ENCODE peak calls at places on chromosomes 12 and 14, in seven cellular contexts. S is left ventricle myocardium inferior; M is RWPE1; K is transverse colon; O is effector memory CD4-positive, alpha-beta T cell; L is tibial artery; B is RWPE2. Q is an unnamed sample.

GRCh38 chr14:76067536-76067935 is 82.0 kb downstream of the IFT43 start:
- DNase-seq in S (no peak), M (no peak), K (no peak), O (no peak), L (no peak), B (no peak), Q (no peak)

GRCh38 chr14:105013150-105013787 is 7.6 kb downstream of the CDCA4 start:
- DNase-seq in S (peak), M (no peak), K (no peak), O (no peak), L (no peak), B (no peak), Q (no peak)

GRCh38 chr12:128690641-128691040 is 133.1 kb downstream of the SLC15A4 start:
- DNase-seq in S (no peak), M (no peak), K (no peak), O (no peak), L (no peak), B (no peak), Q (no peak)

GRCh38 chr14:96039633-96040311 is 610 bp downstream of the C14orf132 start:
- DNase-seq in S (no peak), M (no peak), K (no peak), O (no peak), L (peak), B (no peak), Q (no peak)

GRCh38 chr12:67911293-67911637 is 78.0 kb upstream of the IFNG-AS1 start:
- DNase-seq in S (peak), M (no peak), K (no peak), O (no peak), L (no peak), B (no peak), Q (no peak)

GRCh38 chr12:124006582-124007170 is 33.7 kb downstream of the ZNF664 start:
- DNase-seq in S (no peak), M (no peak), K (no peak), O (no peak), L (no peak), B (no peak), Q (no peak)

GRCh38 chr12:45289245-45290217 is 73.6 kb downstream of the ANO6 start:
- DNase-seq in S (no peak), M (no peak), K (no peak), O (no peak), L (no peak), B (no peak), Q (no peak)

GRCh38 chr12:15956413-15957185 is 45.5 kb downstream of the DERA start:
- DNase-seq in S (no peak), M (peak), K (no peak), O (no peak), L (no peak), B (peak), Q (peak)

GRCh38 chr14:90403065-90403464 is 6.2 kb downstream of the CALM1 start:
- DNase-seq in S (no peak), M (no peak), K (no peak), O (no peak), L (no peak), B (no peak), Q (no peak)

GRCh38 chr14:97705976-97706375 is 908.8 kb downstream of the VRK1 start:
- DNase-seq in S (no peak), M (no peak), K (no peak), O (no peak), L (no peak), B (no peak), Q (no peak)

GRCh38 chr12:52419656-52420055 is 13.5 kb upstream of the KRT82 start:
- DNase-seq in S (no peak), M (no peak), K (no peak), O (no peak), L (no peak), B (no peak), Q (peak)

GRCh38 chr14:88481794-88482193 is 73.0 kb downstream of the PTPN21 start:
- DNase-seq in S (no peak), M (no peak), K (no peak), O (no peak), L (no peak), B (no peak), Q (peak)

GRCh38 chr14:102217399-102217798 is 77.7 kb downstream of the WDR20 start:
- DNase-seq in S (no peak), M (no peak), K (no peak), O (no peak), L (no peak), B (no peak), Q (no peak)

GRCh38 chr14:76772300-76773187 is 11.3 kb downstream of the VASH1 start:
- DNase-seq in S (peak), M (no peak), K (peak), O (no peak), L (peak), B (peak), Q (no peak)

GRCh38 chr12:117073611-117074010 is 25.6 kb downstream of the TESC start:
- DNase-seq in S (no peak), M (no peak), K (no peak), O (no peak), L (no peak), B (no peak), Q (no peak)

GRCh38 chr12:115914122-115914521 is 363.4 kb downstream of the MED13L start:
- DNase-seq in S (no peak), M (no peak), K (no peak), O (no peak), L (no peak), B (no peak), Q (no peak)

GRCh38 chr12:83414981-83415380 is 728.3 kb downstream of the TMTC2 start:
- DNase-seq in S (no peak), M (no peak), K (no peak), O (no peak), L (no peak), B (no peak), Q (no peak)

GRCh38 chr14:77505031-77505430 is 6.4 kb upstream of the ISM2 start:
- DNase-seq in S (no peak), M (no peak), K (no peak), O (no peak), L (no peak), B (no peak), Q (peak)

GRCh38 chr14:21070610-21071224 is 613 bp downstream of the ARHGEF40 start:
- DNase-seq in S (peak), M (peak), K (peak), O (no peak), L (peak), B (no peak), Q (no peak)

GRCh38 chr12:96431067-96431466 is 30.8 kb upstream of the CDK17 start:
- DNase-seq in S (no peak), M (no peak), K (no peak), O (no peak), L (no peak), B (no peak), Q (peak)

GRCh38 chr12:67751376-67751928 is 102.9 kb downstream of the DYRK2 start:
- DNase-seq in S (no peak), M (no peak), K (no peak), O (no peak), L (no peak), B (no peak), Q (no peak)

GRCh38 chr12:34033628-34034296 is 11.5 kb downstream of the ALG10 start:
- DNase-seq in S (no peak), M (peak), K (no peak), O (no peak), L (no peak), B (no peak), Q (peak)

GRCh38 chr14:63573579-63573978 is 30.4 kb upstream of the PPP2R5E start:
- DNase-seq in S (no peak), M (peak), K (no peak), O (no peak), L (no peak), B (no peak), Q (peak)

GRCh38 chr12:12456637-12457036 is 99.8 kb downstream of the BORCS5 start:
- DNase-seq in S (no peak), M (no peak), K (no peak), O (no peak), L (no peak), B (no peak), Q (peak)

GRCh38 chr12:53508534-53509199 is 1.4 kb upstream of the NPFF start:
- DNase-seq in S (peak), M (peak), K (peak), O (peak), L (peak), B (no peak), Q (peak)

GRCh38 chr12:116244001-116244400 is 33.5 kb downstream of the MED13L start:
- DNase-seq in S (no peak), M (no peak), K (no peak), O (no peak), L (no peak), B (no peak), Q (no peak)

GRCh38 chr12:84276215-84276614 is 636.4 kb downstream of the SLC6A15 start:
- DNase-seq in S (no peak), M (no peak), K (no peak), O (no peak), L (no peak), B (no peak), Q (no peak)

GRCh38 chr12:53223391-53224267 is 8.4 kb downstream of the RARG start:
- DNase-seq in S (peak), M (no peak), K (no peak), O (peak), L (no peak), B (peak), Q (no peak)

GRCh38 chr12:8867009-8867408 is 44.6 kb downstream of the A2ML1 start:
- DNase-seq in S (no peak), M (no peak), K (no peak), O (no peak), L (no peak), B (no peak), Q (no peak)

GRCh38 chr12:89073027-89073398 is 279.3 kb downstream of the DUSP6 start:
- DNase-seq in S (no peak), M (no peak), K (no peak), O (no peak), L (no peak), B (no peak), Q (no peak)

GRCh38 chr12:10959777-10960176 is 20.7 kb upstream of the TAS2R14 start:
- DNase-seq in S (no peak), M (no peak), K (no peak), O (no peak), L (no peak), B (no peak), Q (no peak)

DNA sequence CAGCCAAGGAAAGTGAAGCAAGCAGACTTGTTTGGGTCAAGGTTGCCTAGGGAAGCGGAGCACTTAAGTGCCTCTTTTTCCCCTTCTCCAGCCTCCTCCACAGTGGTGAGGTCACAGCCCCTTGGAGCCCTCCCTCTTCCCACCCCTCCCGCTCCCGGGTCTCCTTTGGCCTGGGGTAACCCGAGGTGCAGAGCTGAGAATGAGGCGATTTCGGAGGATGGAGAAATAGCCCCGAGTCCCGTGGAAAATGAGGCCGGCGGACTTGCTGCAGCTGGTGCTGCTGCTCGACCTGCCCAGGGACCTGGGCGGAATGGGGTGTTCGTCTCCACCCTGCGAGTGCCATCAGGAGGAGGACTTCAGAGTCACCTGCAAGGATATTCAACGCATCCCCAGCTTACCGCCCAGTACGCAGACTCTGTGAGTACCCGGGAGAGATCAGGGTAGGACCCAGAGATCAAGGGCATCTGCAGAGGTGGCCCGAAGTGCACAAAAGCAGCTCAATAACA is at the start of gene TSHR:
- DNase-seq in S (no peak), M (no peak), K (no peak), O (no peak), L (no peak), B (peak), Q (no peak)
- H3K27ac ChIP-seq in S (no peak), M (no peak), K (no peak), O (no peak), L (no peak), B (no peak), Q (no peak)

DNA sequence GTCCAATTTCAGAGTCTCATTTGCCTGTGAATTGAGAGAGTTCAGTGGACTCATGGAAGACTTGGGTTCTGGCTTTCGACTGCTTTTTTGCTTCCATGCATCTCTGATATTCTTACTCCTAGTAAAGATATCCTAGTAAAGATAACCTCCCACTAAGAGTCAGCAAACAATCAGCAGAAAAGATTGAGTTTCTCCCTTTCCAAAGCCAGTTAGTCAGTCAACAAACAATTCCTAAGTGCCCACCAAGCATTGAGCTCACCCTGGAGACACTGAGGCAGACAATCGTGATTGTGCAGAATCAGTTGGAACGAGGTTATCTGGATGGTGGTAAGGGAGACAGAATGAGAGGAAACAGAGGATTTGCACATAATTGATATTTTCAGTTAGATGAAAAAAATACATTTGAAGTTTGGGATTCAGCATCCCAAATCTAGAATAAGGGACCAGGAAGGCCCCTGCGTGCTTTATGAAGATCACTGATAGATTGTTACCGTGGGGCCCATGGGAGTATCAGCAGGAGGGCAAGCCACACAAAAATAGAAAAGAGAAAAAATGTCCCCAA is 99.7 kb upstream of the SLC38A2 start:
- DNase-seq in S (no peak), M (no peak), K (no peak), O (no peak), L (no peak), B (no peak), Q (no peak)
- H3K27ac ChIP-seq in S (peak), M (no peak), K (peak), O (no peak), L (no peak), B (peak), Q (no peak)

DNA sequence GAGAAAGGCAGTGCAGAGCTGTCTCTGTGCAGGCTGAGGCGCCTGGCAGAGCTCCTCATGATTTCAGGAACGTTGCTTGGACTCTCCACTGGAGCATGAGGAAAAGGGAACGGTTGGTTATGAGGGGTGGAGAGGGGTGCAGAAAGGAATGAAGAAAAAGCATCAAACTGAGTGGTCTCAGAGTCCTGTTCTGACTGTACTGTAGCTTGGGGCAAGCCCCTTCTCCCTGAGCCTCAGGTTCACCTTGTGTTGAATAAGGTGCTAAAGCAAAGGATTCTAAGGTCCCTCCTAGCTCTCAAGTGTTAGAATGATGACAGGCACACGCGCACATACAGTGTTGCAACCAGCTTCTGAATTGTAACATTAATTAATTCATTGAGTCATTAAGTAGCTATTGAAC is 125.2 kb upstream of the PARP11 start:
- DNase-seq in S (no peak), M (no peak), K (no peak), O (no peak), L (no peak), B (no peak), Q (no peak)
- H3K27ac ChIP-seq in S (no peak), M (no peak), K (no peak), O (no peak), L (no peak), B (peak), Q (peak)

GRCh38 chr14:73140924-73141323 is 4.6 kb downstream of the PSEN1 start:
- DNase-seq in S (no peak), M (no peak), K (no peak), O (no peak), L (no peak), B (no peak), Q (no peak)
- H3K27ac ChIP-seq in S (no peak), M (no peak), K (no peak), O (no peak), L (no peak), B (no peak), Q (no peak)

GRCh38 chr14:81169711-81170103 is 51.1 kb downstream of the GTF2A1 start:
- DNase-seq in S (peak), M (no peak), K (peak), O (no peak), L (peak), B (no peak), Q (no peak)

GRCh38 chr14:81170104-81170828 is 50.5 kb downstream of the GTF2A1 start:
- DNase-seq in S (peak), M (peak), K (peak), O (peak), L (peak), B (peak), Q (peak)

GRCh38 chr14:81172881-81173280 is 47.9 kb downstream of the GTF2A1 start:
- DNase-seq in S (no peak), M (no peak), K (no peak), O (no peak), L (no peak), B (no peak), Q (peak)

GRCh38 chr14:81170829-81171195 is 49.9 kb downstream of the GTF2A1 start:
- DNase-seq in S (no peak), M (no peak), K (no peak), O (no peak), L (no peak), B (no peak), Q (peak)

GRCh38 chr14:81172353-81172752 is 48.4 kb downstream of the GTF2A1 start:
- DNase-seq in S (no peak), M (no peak), K (no peak), O (no peak), L (no peak), B (no peak), Q (no peak)
- H3K27ac ChIP-seq in S (no peak), M (no peak), K (no peak), O (no peak), L (no peak), B (no peak), Q (no peak)

GRCh38 chr12:28479683-28480082 is 289.4 kb downstream of the CCDC91 start:
- DNase-seq in S (no peak), M (no peak), K (no peak), O (no peak), L (no peak), B (no peak), Q (no peak)
- H3K27ac ChIP-seq in S (no peak), M (no peak), K (no peak), O (no peak), L (no peak), B (no peak), Q (no peak)

GRCh38 chr12:70724444-70724843 is 87.2 kb upstream of the PTPRB start:
- DNase-seq in S (no peak), M (no peak), K (no peak), O (no peak), L (no peak), B (no peak), Q (peak)
- H3K27ac ChIP-seq in S (peak), M (no peak), K (no peak), O (no peak), L (no peak), B (no peak), Q (no peak)

Q was measured in trophoblast cell.